ENCODE peak calls at places on chromosomes 4 and X, in five cellular contexts. B is endothelial cell of umbilical vein, N is thyroid gland, M is stomach, F is A549. P is an unnamed sample.

GRCh38 chr4:83261307-83261706 is 23.3 kb downstream of the COQ2 start:
- DNase-seq in M (no peak), N (no peak), F (no peak), B (no peak), P (no peak)

GRCh38 chr4:70623301-70623700 is 5.2 kb upstream of the ENAM start:
- DNase-seq in M (no peak), F (no peak), B (no peak), N (no peak), P (no peak)

GRCh38 chr4:177369372-177369771 is 59.7 kb downstream of the NEIL3 start:
- DNase-seq in F (no peak), B (no peak), M (no peak), N (no peak), P (no peak)

GRCh38 chr4:102114118-102114630 is 231.1 kb downstream of the SLC39A8 start:
- DNase-seq in B (peak; percentile 11), N (no peak), M (no peak), F (no peak), P (no peak)

GRCh38 chr4:120056249-120056648 is 10.4 kb downstream of the MAD2L1 start:
- DNase-seq in M (no peak), N (no peak), B (peak; percentile 19), F (no peak), P (no peak)

GRCh38 chrX:43968347-43968746 is 4.8 kb downstream of the NDP start:
- DNase-seq in F (no peak), N (no peak), B (no peak), M (no peak), P (no peak)

GRCh38 chr4:124974163-124974562 is 261.6 kb upstream of the ANKRD50 start:
- DNase-seq in B (no peak), M (no peak), N (no peak), F (no peak), P (no peak)

GRCh38 chr4:151659631-151660030 is 101.2 kb downstream of the GATB start:
- DNase-seq in F (no peak), N (no peak), M (no peak), B (peak; percentile 4), P (no peak)

GRCh38 chrX:3142259-3143042 is 101.2 kb downstream of the ARSF start:
- DNase-seq in N (no peak), B (no peak), M (no peak), F (peak; percentile 12), P (no peak)

GRCh38 chr4:80035336-80035735 is 37.7 kb downstream of the ANTXR2 start:
- DNase-seq in M (peak; percentile 38), F (no peak), N (no peak), B (peak; percentile 55), P (no peak)

GRCh38 chr4:75207902-75208301 is 275.0 kb downstream of the PARM1 start:
- DNase-seq in N (no peak), B (no peak), F (no peak), M (no peak), P (no peak)

DNA sequence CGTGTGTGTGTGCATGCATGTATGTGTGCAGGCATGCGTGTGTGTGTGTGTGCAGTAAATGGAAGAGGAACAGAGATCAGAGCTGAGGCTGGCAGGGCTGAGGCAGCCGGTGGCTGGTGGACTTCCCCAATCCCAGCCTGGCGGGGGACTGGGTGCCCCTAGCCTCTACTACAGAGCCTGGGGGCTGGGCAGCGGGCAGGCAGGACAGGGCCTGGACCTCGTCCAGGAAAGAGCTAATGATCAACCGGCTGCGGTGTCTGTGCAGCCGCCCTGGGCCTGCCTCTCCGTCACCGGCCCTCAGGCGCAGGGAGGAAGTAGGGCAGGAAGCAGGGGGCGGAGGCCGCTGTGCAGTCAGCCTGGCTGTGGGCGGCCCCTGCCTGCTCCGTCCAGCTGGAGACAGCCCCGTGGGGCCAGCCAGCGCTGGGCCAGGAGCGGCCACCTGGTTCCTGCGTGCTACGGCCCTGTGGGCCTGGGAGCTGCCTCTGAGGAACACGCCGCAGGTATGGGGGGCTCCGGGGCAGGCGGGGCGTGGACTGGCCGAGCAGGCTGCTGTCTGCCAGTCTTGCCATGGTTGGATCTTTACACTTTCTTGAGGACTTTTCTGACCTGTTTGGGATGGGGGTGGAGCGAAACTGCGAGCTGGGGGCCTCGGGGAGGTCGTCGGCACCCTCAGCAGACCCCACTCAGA is at the start of gene SH3TC1:
- DNase-seq in N (peak; percentile 94), B (peak; percentile 94), F (peak; percentile 76), M (peak; percentile 95), P (no peak)
- TF ChIP-seq POLR2A in N (peak; percentile 70), B (peak; percentile 95), F (no peak), M (no peak), P (no peak)

GRCh38 chrX:47836164-47837072 is at the start of gene ZNF81:
- DNase-seq in F (peak; percentile 98), N (peak; percentile 97), M (peak; percentile 94), B (peak; percentile 95), P (peak; percentile 95)
- TF ChIP-seq POLR2A in F (peak; percentile 51), N (peak; percentile 64), M (no peak), B (peak; percentile 54), P (peak; percentile 76)

GRCh38 chr4:184811484-184812180 is 14.1 kb downstream of the ACSL1 start:
- DNase-seq in F (no peak), B (no peak), M (no peak), N (no peak), P (no peak)
- TF ChIP-seq POLR2A in F (no peak), B (no peak), M (no peak), N (no peak), P (no peak)

GRCh38 chr4:37686373-37687174 is at the start of gene RELL1:
- DNase-seq in B (peak; percentile 100), N (peak; percentile 99), F (peak; percentile 98), M (peak; percentile 100), P (peak; percentile 98)
- TF ChIP-seq POLR2A in B (no peak), N (peak; percentile 2), F (peak; percentile 18), M (no peak), P (peak; percentile 55)

GRCh38 chr4:6197433-6198174 is 2.7 kb downstream of the JAKMIP1 start:
- DNase-seq in N (no peak), F (no peak), M (no peak), B (no peak), P (no peak)

GRCh38 chr4:6200011-6200921 is at the start of gene JAKMIP1:
- DNase-seq in N (peak; percentile 83), F (peak; percentile 57), B (peak; percentile 38), M (peak; percentile 87), P (peak; percentile 64)

GRCh38 chr4:6199344-6199921 is 916 bp downstream of the JAKMIP1 start:
- DNase-seq in B (no peak), F (peak; percentile 19), M (no peak), N (no peak), P (no peak)

GRCh38 chr4:6198278-6198677 is 2.1 kb downstream of the JAKMIP1 start:
- DNase-seq in M (no peak), F (no peak), N (no peak), B (no peak), P (no peak)

GRCh38 chr4:6198768-6199343 is 1.5 kb downstream of the JAKMIP1 start:
- DNase-seq in N (no peak), M (no peak), F (peak; percentile 9), B (no peak), P (peak; percentile 27)
- TF ChIP-seq POLR2A in N (no peak), M (no peak), F (no peak), B (no peak), P (no peak)

DNA sequence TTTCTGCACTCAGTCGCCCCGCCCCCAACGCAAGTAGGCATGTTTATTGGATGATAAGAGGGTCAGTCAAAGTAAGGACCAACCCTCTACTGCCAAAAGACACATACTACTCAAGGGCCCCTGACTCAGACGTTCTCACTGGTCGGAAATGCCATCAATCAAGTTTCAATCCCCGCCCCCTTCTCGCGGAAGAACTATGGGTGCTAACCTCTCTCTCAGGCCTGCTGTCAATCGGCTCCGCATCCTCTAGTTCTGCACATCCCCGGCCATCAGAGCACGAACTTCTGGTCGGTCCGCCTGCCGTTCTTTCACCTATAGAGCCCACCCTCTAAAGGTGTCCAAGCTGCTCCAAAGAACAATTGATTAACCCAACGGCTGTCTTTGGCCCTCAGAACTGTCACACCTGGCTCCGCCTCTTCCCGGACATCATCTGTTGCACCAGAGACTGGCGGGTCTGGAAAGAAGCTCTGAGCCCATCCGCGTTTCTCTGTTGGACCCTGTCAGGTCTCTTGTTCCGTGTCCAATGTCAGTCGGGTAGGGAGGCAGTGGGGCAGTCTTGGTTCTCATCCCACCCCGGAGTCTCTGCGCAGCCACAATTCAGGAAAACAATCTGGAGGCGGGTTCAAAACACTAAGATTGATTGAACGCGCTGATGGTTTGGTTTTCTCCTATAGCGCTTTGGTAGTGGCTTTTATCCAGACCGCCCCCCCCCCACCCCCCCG is 15.2 kb downstream of the NDUFB11 start:
- DNase-seq in N (peak; percentile 89), B (peak; percentile 97), M (peak; percentile 93), F (peak; percentile 97), P (peak; percentile 95)
- TF ChIP-seq POLR2A in N (peak; percentile 74), B (peak; percentile 71), M (no peak), F (peak; percentile 72), P (peak; percentile 73)

P was measured in erythroblast.